ENCODE peak calls at places on chromosome 21, in eight cellular contexts. O is thoracic aorta; N is cardiac muscle cell; C is IMR-90; H is neuronal stem cell; J is tibial artery; X is neural progenitor cell; T is CD8-positive, alpha-beta T cell. Q is an unnamed sample.

GRCh38 chr21:34844033-34844923 is 175.5 kb downstream of the CLIC6 start:
- DNase-seq in C (peak; percentile 71), T (no peak), N (no peak), X (no peak), H (no peak), J (peak; percentile 88), O (no peak), Q (peak; percentile 73)

GRCh38 chr21:14955936-14956520 is 108.8 kb downstream of the NRIP1 start:
- DNase-seq in C (no peak), T (no peak), X (no peak), H (no peak), O (no peak), N (no peak), J (no peak), Q (no peak)

GRCh38 chr21:35227774-35228173 is 178.7 kb upstream of the RUNX1 start:
- DNase-seq in J (no peak), O (no peak), C (no peak), N (no peak), H (no peak), T (no peak), X (no peak), Q (no peak)

GRCh38 chr21:46457801-46458314 is 833 bp upstream of the DIP2A start:
- DNase-seq in J (peak; percentile 74), N (peak; percentile 61), C (peak; percentile 40), T (no peak), H (no peak), X (no peak), O (no peak), Q (peak; percentile 49)

GRCh38 chr21:28936036-28936435 is 56.6 kb downstream of the LTN1 start:
- DNase-seq in J (no peak), T (no peak), C (no peak), X (no peak), H (no peak), N (no peak), O (no peak), Q (no peak)

GRCh38 chr21:16192900-16193299 is 463.1 kb downstream of the USP25 start:
- DNase-seq in O (no peak), N (no peak), H (no peak), J (no peak), C (peak; percentile 20), X (no peak), T (no peak), Q (no peak)

GRCh38 chr21:37551406-37552355 is 185.1 kb downstream of the DYRK1A start:
- DNase-seq in X (no peak), T (no peak), C (no peak), J (no peak), O (no peak), H (no peak), N (no peak), Q (peak; percentile 66)

GRCh38 chr21:28311776-28312175 is 680.9 kb downstream of the LTN1 start:
- DNase-seq in X (no peak), C (no peak), H (no peak), J (no peak), T (no peak), N (no peak), O (no peak), Q (no peak)

GRCh38 chr21:35084869-35085268 is 35.8 kb upstream of the RUNX1 start:
- DNase-seq in O (no peak), J (no peak), H (no peak), X (no peak), N (no peak), T (no peak), C (peak; percentile 99), Q (no peak)

GRCh38 chr21:43824250-43824882 is 35.0 kb downstream of the RRP1 start:
- DNase-seq in X (no peak), J (no peak), T (no peak), N (no peak), O (no peak), C (peak; percentile 62), H (no peak), Q (no peak)

GRCh38 chr21:37435120-37435519 is 68.5 kb downstream of the DYRK1A start:
- DNase-seq in H (peak; percentile 87), C (peak; percentile 80), X (peak; percentile 88), T (no peak), N (peak; percentile 95), J (no peak), O (no peak), Q (peak; percentile 76)

GRCh38 chr21:29192999-29193563 is 62.6 kb downstream of the MAP3K7CL start:
- DNase-seq in J (no peak), X (no peak), H (no peak), N (no peak), O (no peak), T (no peak), C (no peak), Q (peak; percentile 40)

GRCh38 chr21:26709090-26709489 is 136.0 kb upstream of the CYYR1 start:
- DNase-seq in X (no peak), H (no peak), N (no peak), C (peak; percentile 6), O (no peak), T (no peak), J (no peak), Q (no peak)

GRCh38 chr21:27802816-27803475 is 836.1 kb upstream of the ADAMTS5 start:
- DNase-seq in J (no peak), O (no peak), N (peak; percentile 52), X (peak; percentile 67), H (peak; percentile 18), C (peak; percentile 31), T (no peak), Q (no peak)

GRCh38 chr21:35051287-35051818 is 2.3 kb upstream of the RUNX1 start:
- DNase-seq in T (peak; percentile 88), O (peak; percentile 57), N (peak; percentile 73), J (peak; percentile 88), C (peak; percentile 80), H (peak; percentile 59), X (peak; percentile 87), Q (peak; percentile 95)

GRCh38 chr21:44043613-44044012 is 31.5 kb downstream of the TRAPPC10 start:
- DNase-seq in T (no peak), O (no peak), H (no peak), N (no peak), J (no peak), C (no peak), X (no peak), Q (no peak)

GRCh38 chr21:34606051-34606450 is 8.9 kb downstream of the RCAN1 start:
- DNase-seq in C (no peak), J (no peak), N (no peak), O (no peak), H (no peak), X (no peak), T (no peak), Q (no peak)

GRCh38 chr21:36481639-36482038 is 1.7 kb upstream of the CLDN14 start:
- DNase-seq in X (no peak), H (no peak), J (no peak), N (no peak), T (no peak), C (no peak), O (no peak), Q (peak; percentile 21)

GRCh38 chr21:31731112-31731801 is 661 bp downstream of the SCAF4 start:
- DNase-seq in O (no peak), X (peak; percentile 76), H (peak; percentile 47), C (no peak), T (peak; percentile 62), J (peak; percentile 74), N (peak; percentile 64), Q (peak; percentile 52)

GRCh38 chr21:14712121-14712520 is 166.0 kb upstream of the SAMSN1 start:
- DNase-seq in C (no peak), T (no peak), N (no peak), X (no peak), H (no peak), O (no peak), J (no peak), Q (no peak)

GRCh38 chr21:30463713-30464112 is 16.5 kb downstream of the KRTAP19-1 start:
- DNase-seq in O (no peak), J (no peak), C (no peak), H (no peak), T (no peak), X (peak; percentile 39), N (peak; percentile 32), Q (no peak)
- H3K4me1 ChIP-seq in O (no peaks in the 10 kb centered on the region), J (no peaks in the 10 kb centered on the region), C (no peaks in the 10 kb centered on the region), H (peaks cover 2% of the 10 kb centered on the region), T (no peaks in the 10 kb centered on the region), X (no peaks in the 10 kb centered on the region), N (no peaks in the 10 kb centered on the region), Q (no peaks in the 10 kb centered on the region)

GRCh38 chr21:41506526-41507520 is 1.1 kb downstream of the TMPRSS2 start:
- DNase-seq in J (no peak), H (peak; percentile 27), T (no peak), C (no peak), N (peak; percentile 27), O (no peak), X (peak; percentile 74), Q (no peak)

GRCh38 chr21:41508415-41509205 is 652 bp upstream of the TMPRSS2 start:
- DNase-seq in O (no peak), X (no peak), C (no peak), N (no peak), J (no peak), H (no peak), T (no peak), Q (no peak)

GRCh38 chr21:41506005-41506404 is 2.0 kb downstream of the TMPRSS2 start:
- DNase-seq in J (no peak), C (no peak), H (no peak), X (no peak), T (no peak), N (no peak), O (no peak), Q (no peak)

GRCh38 chr21:41509206-41509496 is 1.2 kb upstream of the TMPRSS2 start:
- DNase-seq in X (no peak), N (no peak), O (no peak), H (no peak), T (no peak), C (no peak), J (no peak), Q (no peak)

GRCh38 chr21:41507521-41508414 is at the start of gene TMPRSS2:
- DNase-seq in H (peak; percentile 30), X (peak; percentile 72), T (no peak), J (no peak), O (no peak), N (peak; percentile 55), C (no peak), Q (no peak)
- H3K4me3 ChIP-seq in H (peak within 1 kb of the TSS; percentile 82), X (peak within 1 kb of the TSS; percentile 68), T (no peak within 1 kb of the TSS), J (peak within 1 kb of the TSS; percentile 6), O (peak within 1 kb of the TSS; percentile 45), N (peak within 1 kb of the TSS; percentile 35), C (no peak within 1 kb of the TSS), Q (peak within 1 kb of the TSS; percentile 30)

GRCh38 chr21:38965910-38966504 is 160.3 kb downstream of the ETS2 start:
- DNase-seq in T (no peak), O (no peak), J (no peak), H (no peak), C (peak; percentile 59), X (peak; percentile 47), N (no peak), Q (no peak)
- H3K27ac ChIP-seq in T (no peak overlapping the region), O (no peak overlapping the region), J (no peak overlapping the region), H (no peak overlapping the region), C (no peak overlapping the region), X (no peak overlapping the region), N (peak overlapping the region; percentile 79), Q (no peak overlapping the region)

DNA sequence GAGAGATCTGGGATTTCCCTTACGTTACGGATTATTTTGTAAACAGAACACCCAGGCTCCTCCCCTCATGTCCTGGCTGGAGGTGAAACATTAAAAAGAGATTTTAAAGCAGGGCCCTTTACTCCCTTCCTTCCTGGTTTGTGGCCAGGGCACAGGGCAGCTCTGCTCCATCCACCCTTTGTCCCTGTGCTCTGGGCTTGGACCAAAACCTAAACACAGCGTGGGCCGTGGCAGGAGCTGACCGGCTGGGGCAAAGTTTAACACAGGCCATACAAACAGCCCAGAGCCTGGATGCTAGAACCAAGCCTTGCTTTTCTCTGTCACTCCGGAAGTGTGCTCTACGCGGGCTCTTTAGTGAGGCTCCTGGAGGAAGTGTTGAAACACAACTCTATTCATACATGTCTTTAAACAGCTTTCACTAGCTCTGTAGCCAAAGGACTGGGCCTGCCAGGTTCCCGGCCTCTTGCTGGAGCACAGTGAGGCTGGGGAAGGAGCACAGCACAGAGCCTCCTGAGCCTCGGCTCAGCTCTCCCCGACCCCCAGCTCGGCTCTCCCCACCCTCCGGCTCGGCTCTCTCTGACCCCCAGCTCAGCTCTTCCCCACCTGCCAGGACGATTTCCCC is 84.7 kb downstream of the PDE9A start:
- DNase-seq in T (peak; percentile 71), C (no peak), H (no peak), O (no peak), J (peak; percentile 69), N (no peak), X (no peak), Q (peak; percentile 74)
- H3K4me1 ChIP-seq in T (peaks cover 48% of the 10 kb centered on the region), C (peaks cover 7% of the 10 kb centered on the region), H (peaks cover 2% of the 10 kb centered on the region), O (no peaks in the 10 kb centered on the region), J (no peaks in the 10 kb centered on the region), N (no peaks in the 10 kb centered on the region), X (no peaks in the 10 kb centered on the region), Q (peaks cover 7% of the 10 kb centered on the region)